ENCODE peak calls at places on chromosomes 4 and X, in six cellular contexts. One of them, this sample, is unnamed.

GRCh38 chr4:126223784-126224407 is 909.1 kb downstream of the FAT4 start:
- DNase-seq in nephron progenitor cell: no peak
- DNase-seq in A549: no peak
- DNase-seq in HCEC 1CT: peak; percentile 2
- DNase-seq in kidney glomerular epithelial cell: peak; percentile 13
- DNase-seq in CD8-positive, alpha-beta memory T cell: no peak
- DNase-seq in this sample: no peak

GRCh38 chr4:31370866-31371465 is 650.8 kb downstream of the PCDH7 start:
- DNase-seq in nephron progenitor cell: peak; percentile 16
- DNase-seq in A549: peak; percentile 7
- DNase-seq in HCEC 1CT: peak; percentile 3
- DNase-seq in kidney glomerular epithelial cell: peak; percentile 63
- DNase-seq in CD8-positive, alpha-beta memory T cell: no peak
- DNase-seq in this sample: peak; percentile 63

GRCh38 chrX:41522071-41522470 is 74.9 kb downstream of the NYX start:
- DNase-seq in nephron progenitor cell: no peak
- DNase-seq in A549: no peak
- DNase-seq in HCEC 1CT: no peak
- DNase-seq in kidney glomerular epithelial cell: no peak
- DNase-seq in CD8-positive, alpha-beta memory T cell: no peak
- DNase-seq in this sample: no peak

GRCh38 chr4:82798168-82799005 is at the start of gene SCD5:
- DNase-seq in nephron progenitor cell: peak; percentile 75
- DNase-seq in A549: peak; percentile 53
- DNase-seq in HCEC 1CT: peak; percentile 78
- DNase-seq in kidney glomerular epithelial cell: peak; percentile 29
- DNase-seq in CD8-positive, alpha-beta memory T cell: peak; percentile 75
- DNase-seq in this sample: peak; percentile 33

GRCh38 chr4:72128741-72129140 is 96.9 kb downstream of the NPFFR2 start:
- DNase-seq in nephron progenitor cell: no peak
- DNase-seq in A549: no peak
- DNase-seq in HCEC 1CT: no peak
- DNase-seq in kidney glomerular epithelial cell: no peak
- DNase-seq in CD8-positive, alpha-beta memory T cell: no peak
- DNase-seq in this sample: no peak

GRCh38 chr4:211033-211511 is 86.8 kb downstream of the ZNF718 start:
- DNase-seq in nephron progenitor cell: no peak
- DNase-seq in A549: no peak
- DNase-seq in HCEC 1CT: no peak
- DNase-seq in kidney glomerular epithelial cell: no peak
- DNase-seq in CD8-positive, alpha-beta memory T cell: no peak
- DNase-seq in this sample: no peak

GRCh38 chr4:106080376-106080775 is 185.1 kb downstream of the NPNT start:
- DNase-seq in nephron progenitor cell: no peak
- DNase-seq in A549: no peak
- DNase-seq in HCEC 1CT: no peak
- DNase-seq in kidney glomerular epithelial cell: no peak
- DNase-seq in CD8-positive, alpha-beta memory T cell: no peak
- DNase-seq in this sample: no peak

GRCh38 chr4:158770671-158771070 is 1.8 kb downstream of the FNIP2 start:
- DNase-seq in nephron progenitor cell: no peak
- DNase-seq in A549: no peak
- DNase-seq in HCEC 1CT: no peak
- DNase-seq in kidney glomerular epithelial cell: no peak
- DNase-seq in CD8-positive, alpha-beta memory T cell: no peak
- DNase-seq in this sample: no peak

GRCh38 chr4:114659386-114660008 is 60.9 kb downstream of the UGT8 start:
- DNase-seq in nephron progenitor cell: peak; percentile 58
- DNase-seq in A549: peak; percentile 17
- DNase-seq in HCEC 1CT: peak; percentile 44
- DNase-seq in kidney glomerular epithelial cell: peak; percentile 75
- DNase-seq in CD8-positive, alpha-beta memory T cell: peak; percentile 1
- DNase-seq in this sample: peak; percentile 47

GRCh38 chrX:132883358-132883908 is 75.0 kb downstream of the HS6ST2 start:
- DNase-seq in nephron progenitor cell: no peak
- DNase-seq in A549: no peak
- DNase-seq in HCEC 1CT: no peak
- DNase-seq in kidney glomerular epithelial cell: no peak
- DNase-seq in CD8-positive, alpha-beta memory T cell: no peak
- DNase-seq in this sample: no peak

GRCh38 chr4:109234596-109234995 is 67.9 kb downstream of the COL25A1 start:
- DNase-seq in nephron progenitor cell: no peak
- DNase-seq in A549: no peak
- DNase-seq in HCEC 1CT: no peak
- DNase-seq in kidney glomerular epithelial cell: no peak
- DNase-seq in CD8-positive, alpha-beta memory T cell: no peak
- DNase-seq in this sample: no peak

This sample was measured in HuH-7.